ENCODE peak calls at places on chromosomes 4 and X, in seven cellular contexts. E is tibial artery; O is T-helper 2 cell treated with Interferon-gamma antibody and Interleukin-4, amounts not matched to agents 5 μg/mL and 100 μg/mL, for 36 hours; R is fibroblast of lung; M is heart left ventricle; D is stimulated activated CD8-positive, alpha-beta memory T cell treated with anti-CD3 and anti-CD28 coated beads, Interleukin-4, amount 100 ng/mL, for 4 hours; N is effector memory CD8-positive, alpha-beta T cell. I is an unnamed sample.

GRCh38 chr4:123672987-123673386 is 276.4 kb downstream of the SPRY1 start:
- DNase-seq in M (no peak), E (no peak), N (no peak), D (no peak), R (peak; percentile 73), O (no peak), I (no peak)

GRCh38 chr4:140213736-140214135 is 59.8 kb upstream of the MAML3 start:
- DNase-seq in D (no peak), R (peak; percentile 71), N (no peak), E (no peak), O (no peak), M (no peak), I (no peak)

GRCh38 chr4:83362492-83363329 is 28.1 kb upstream of the HPSE start:
- DNase-seq in N (no peak), O (no peak), M (no peak), R (peak; percentile 55), E (no peak), D (no peak), I (no peak)

GRCh38 chr4:124459196-124459921 is 253.2 kb downstream of the ANKRD50 start:
- DNase-seq in E (no peak), O (no peak), N (no peak), R (no peak), D (no peak), M (no peak), I (no peak)

GRCh38 chr4:138222041-138222440 is 20.1 kb downstream of the SLC7A11 start:
- DNase-seq in E (no peak), N (no peak), R (peak; percentile 80), O (no peak), M (no peak), D (no peak), I (no peak)

GRCh38 chr4:90000995-90001394 is 106.3 kb downstream of the MMRN1 start:
- DNase-seq in R (no peak), N (no peak), M (no peak), D (no peak), E (no peak), O (no peak), I (no peak)

GRCh38 chrX:375181-376036 is 11.3 kb downstream of the PPP2R3B start:
- DNase-seq in R (no peak), O (no peak), D (no peak), E (no peak), M (no peak), N (no peak), I (no peak)

GRCh38 chr4:25538430-25538829 is 117.2 kb upstream of the SLC34A2 start:
- DNase-seq in D (no peak), M (no peak), O (no peak), R (no peak), E (no peak), N (no peak), I (no peak)

GRCh38 chr4:182251116-182251515 is 7.9 kb downstream of the TENM3 start:
- DNase-seq in R (no peak), E (no peak), M (no peak), O (no peak), N (no peak), D (no peak), I (no peak)

GRCh38 chr4:184267673-184268573 is 50.2 kb upstream of the ENPP6 start:
- DNase-seq in M (peak; percentile 55), O (peak; percentile 85), E (no peak), D (peak; percentile 42), R (peak; percentile 94), N (peak; percentile 58), I (no peak)

GRCh38 chr4:101163936-101164335 is 183.4 kb downstream of the PPP3CA start:
- DNase-seq in R (peak; percentile 42), E (no peak), M (no peak), D (no peak), O (no peak), N (no peak), I (no peak)

GRCh38 chr4:80967346-80967745 is 63.2 kb upstream of the BMP3 start:
- DNase-seq in D (no peak), R (no peak), N (no peak), E (no peak), M (no peak), O (no peak), I (no peak)

GRCh38 chr4:177292171-177292570 is 17.5 kb upstream of the NEIL3 start:
- DNase-seq in D (no peak), R (no peak), O (no peak), E (no peak), N (no peak), M (no peak), I (no peak)

GRCh38 chr4:159504634-159505033 is 401.8 kb downstream of the RAPGEF2 start:
- DNase-seq in N (no peak), M (no peak), O (no peak), R (peak; percentile 53), D (no peak), E (no peak), I (no peak)

GRCh38 chrX:138691186-138691585 is 20.3 kb downstream of the FGF13 start:
- DNase-seq in O (no peak), D (no peak), R (peak; percentile 20), M (no peak), E (no peak), N (no peak), I (no peak)

GRCh38 chr4:122798101-122798500 is 28.5 kb upstream of the FGF2 start:
- DNase-seq in M (peak; percentile 52), O (no peak), R (peak; percentile 93), E (no peak), N (no peak), D (no peak), I (peak; percentile 52)

GRCh38 chr4:74258949-74259348 is 49.3 kb upstream of the EPGN start:
- DNase-seq in M (peak; percentile 28), R (peak; percentile 51), O (no peak), E (no peak), D (no peak), N (no peak), I (no peak)

GRCh38 chr4:38085394-38086150 is 125.4 kb downstream of the PTTG2 start:
- DNase-seq in N (no peak), E (no peak), R (no peak), M (no peak), O (no peak), D (no peak), I (no peak)

GRCh38 chrX:40085714-40086113 is 12.0 kb downstream of the BCOR start:
- DNase-seq in O (no peak), N (no peak), D (no peak), M (no peak), R (no peak), E (peak; percentile 80), I (no peak)

GRCh38 chr4:140163029-140163810 is 9.2 kb upstream of the MAML3 start:
- DNase-seq in D (no peak), O (no peak), E (peak; percentile 79), R (peak; percentile 75), N (no peak), M (no peak), I (peak; percentile 38)